ENCODE peak calls at places on chromosomes 1 and 21, in five cellular contexts. D, N, Y, Q and B are unnamed samples.

GRCh38 chr1:101060992-101061391 is 35.4 kb upstream of the DPH5 start:
- DNase-seq in D (no peak), N (no peak), Y (no peak), Q (no peak), B (no peak)

GRCh38 chr1:170583186-170583585 is 51.2 kb downstream of the GORAB start:
- DNase-seq in D (no peak), N (no peak), Y (no peak), Q (no peak), B (no peak)

GRCh38 chr1:222754386-222755139 is 17.6 kb downstream of the FAM177B start:
- DNase-seq in D (peak), N (no peak), Y (peak), Q (no peak), B (peak)

GRCh38 chr1:2173546-2174347 is 20.8 kb downstream of the FAAP20 start:
- DNase-seq in D (no peak), N (no peak), Y (no peak), Q (no peak), B (peak)

GRCh38 chr1:4366091-4366490 is 288.3 kb upstream of the AJAP1 start:
- DNase-seq in D (no peak), N (no peak), Y (no peak), Q (no peak), B (no peak)

GRCh38 chr1:206547104-206547503 is 39.8 kb downstream of the RASSF5 start:
- DNase-seq in D (no peak), N (no peak), Y (no peak), Q (no peak), B (no peak)

GRCh38 chr1:169624887-169625286 is 5.0 kb downstream of the SELP start:
- DNase-seq in D (no peak), N (no peak), Y (no peak), Q (no peak), B (no peak)

GRCh38 chr1:200673952-200674823 is 4.5 kb upstream of the DDX59 start:
- DNase-seq in D (no peak), N (no peak), Y (no peak), Q (no peak), B (no peak)

GRCh38 chr21:38990424-38990794 is 184.7 kb downstream of the ETS2 start:
- DNase-seq in D (no peak), N (no peak), Y (peak), Q (no peak), B (no peak)

GRCh38 chr1:201506092-201506491 is 831 bp downstream of the CSRP1 start:
- DNase-seq in D (no peak), N (peak), Y (no peak), Q (no peak), B (no peak)

GRCh38 chr1:22673486-22674409 is 20.7 kb downstream of the C1QB start:
- DNase-seq in D (peak), N (peak), Y (peak), Q (no peak), B (peak)

GRCh38 chr1:165187020-165187628 is 169.4 kb downstream of the LMX1A start:
- DNase-seq in D (no peak), N (no peak), Y (no peak), Q (no peak), B (no peak)

GRCh38 chr1:183850852-183851251 is 45.9 kb downstream of the RGL1 start:
- DNase-seq in D (no peak), N (peak), Y (no peak), Q (no peak), B (no peak)

GRCh38 chr1:246801241-246802020 is 77.2 kb downstream of the SCCPDH start:
- DNase-seq in D (no peak), N (no peak), Y (no peak), Q (no peak), B (no peak)

GRCh38 chr1:27671964-27672749 is at the start of gene IFI6:
- DNase-seq in D (peak), N (peak), Y (peak), Q (peak), B (peak)

GRCh38 chr1:71068325-71069240 is 12.3 kb downstream of the ZRANB2 start:
- DNase-seq in D (no peak), N (no peak), Y (no peak), Q (no peak), B (no peak)

GRCh38 chr1:206550446-206550845 is 43.1 kb downstream of the RASSF5 start:
- DNase-seq in D (no peak), N (no peak), Y (no peak), Q (no peak), B (no peak)

GRCh38 chr1:180937624-180938225 is 25.0 kb downstream of the KIAA1614 start:
- DNase-seq in D (no peak), N (no peak), Y (no peak), Q (no peak), B (no peak)

GRCh38 chr1:92786298-92786901 is 1.5 kb upstream of the EVI5 start:
- DNase-seq in D (no peak), N (no peak), Y (no peak), Q (no peak), B (no peak)
- H3K4me3 ChIP-seq in D (no peak), N (no peak), Y (no peak), Q (peak), B (no peak)

DNA sequence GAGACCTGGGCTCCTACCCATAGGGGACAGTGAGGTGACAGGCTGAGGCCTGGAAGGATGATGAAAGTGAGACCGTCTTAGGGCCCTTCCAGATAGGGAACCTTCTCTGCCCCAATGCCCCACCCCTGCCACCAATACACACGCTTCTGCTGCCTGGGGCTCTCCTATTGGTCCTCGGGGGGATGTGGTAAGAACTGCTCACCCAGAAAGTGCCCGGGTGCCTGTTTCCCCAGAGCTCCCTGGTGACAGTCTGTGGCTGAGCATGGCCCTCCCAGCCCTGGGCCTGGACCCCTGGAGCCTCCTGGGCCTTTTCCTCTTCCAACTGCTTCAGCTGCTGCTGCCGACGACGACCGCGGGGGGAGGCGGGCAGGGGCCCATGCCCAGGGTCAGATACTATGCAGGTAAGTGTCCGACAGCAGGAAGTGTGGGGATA is 948 bp downstream of the SEMA4A start:
- DNase-seq in D (no peak), N (no peak), Y (peak), Q (no peak), B (peak)
- TF ChIP-seq POLR2A in D (no peak), N (no peak), Y (no peak), Q (no peak), B (no peak)

DNA sequence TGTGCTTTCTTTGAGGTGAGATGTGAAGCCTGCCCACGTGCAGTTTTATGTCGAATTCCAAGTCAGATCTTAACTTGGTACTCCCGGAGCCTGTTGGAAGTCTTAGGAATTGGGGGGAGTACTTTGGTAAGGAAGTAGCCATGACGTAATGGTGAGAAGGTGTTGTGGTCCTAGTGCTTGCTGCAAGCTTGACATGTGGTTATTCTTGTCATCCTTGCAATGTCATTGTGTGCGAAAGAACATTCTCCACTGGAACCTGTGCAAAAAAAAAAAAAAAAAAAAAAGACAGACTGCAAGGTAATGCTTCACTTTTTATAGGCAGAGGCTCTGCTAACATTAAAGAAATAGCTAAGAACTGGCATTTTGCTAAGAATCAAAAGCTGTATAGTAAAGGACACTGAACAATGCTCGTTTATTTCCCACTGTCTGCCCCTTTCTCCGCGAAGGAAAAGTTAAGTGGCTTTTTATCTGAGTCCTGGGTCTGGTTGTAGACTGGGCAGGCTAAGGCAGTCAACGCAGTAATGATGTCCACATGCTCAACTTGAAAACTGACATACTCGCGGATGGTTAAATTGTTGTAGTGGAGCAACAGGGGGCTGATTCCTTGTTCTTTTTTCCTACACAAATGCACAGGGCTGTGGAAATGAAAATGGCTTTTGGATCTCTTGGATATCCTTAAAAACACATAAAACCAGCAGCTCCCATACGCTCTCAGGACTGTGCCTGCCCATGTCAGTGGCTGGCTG is 2.1 kb downstream of the KAZN start:
- DNase-seq in D (no peak), N (no peak), Y (no peak), Q (no peak), B (no peak)
- H3K4me3 ChIP-seq in D (no peak), N (no peak), Y (no peak), Q (no peak), B (no peak)

GRCh38 chr1:155856975-155857930 is at the start of gene GON4L:
- DNase-seq in D (peak), N (peak), Y (peak), Q (peak), B (peak)

GRCh38 chr1:155860939-155861496 is 1.7 kb downstream of the SYT11 start:
- DNase-seq in D (no peak), N (peak), Y (no peak), Q (no peak), B (no peak)

GRCh38 chr1:155858805-155859233 is 548 bp upstream of the SYT11 start:
- DNase-seq in D (no peak), N (no peak), Y (peak), Q (no peak), B (peak)

GRCh38 chr1:155859234-155859829 is at the start of gene SYT11:
- DNase-seq in D (peak), N (peak), Y (peak), Q (peak), B (peak)

GRCh38 chr1:155859881-155860841 is 794 bp downstream of the SYT11 start:
- DNase-seq in D (peak), N (peak), Y (peak), Q (no peak), B (peak)
- TF ChIP-seq POLR2A in D (no peak), N (peak), Y (no peak), Q (no peak), B (no peak)